ENCODE peak calls at places on chromosomes 4 and X, in nine cellular contexts. K is stimulated activated CD4-positive, alpha-beta T cell treated with anti-CD3 and anti-CD28 coated beads, TNF-alpha, amount 100 ng/mL, for 48 hours; Y is activated T-cell treated with anti-CD3 and anti-CD28 coated beads, Interleukin-2, amount 50 U/mL, for 48 hours; C is HFF-Myc; A is fibroblast of mammary gland; V is T-helper 2 cell; B is trophoblast cell; D is GM06990; I is stimulated activated CD8-positive, alpha-beta memory T cell treated with anti-CD3 and anti-CD28 coated beads, Interleukin-4, amount 100 ng/mL, for 48 hours. X is an unnamed sample.

GRCh38 chr4:69689530-69690111 is 36.6 kb upstream of the UGT2A1 start:
- DNase-seq in K (no peak), Y (no peak), C (peak), A (peak), V (peak), B (no peak), D (peak), I (no peak), X (peak)

GRCh38 chrX:6024204-6024603 is 204.5 kb downstream of the NLGN4X start:
- DNase-seq in K (no peak), Y (no peak), C (no peak), A (peak), V (no peak), B (peak), D (no peak), I (no peak), X (no peak)

GRCh38 chr4:2745981-2746806 is 9.9 kb downstream of the TNIP2 start:
- DNase-seq in K (peak), Y (peak), C (no peak), A (peak), V (peak), B (peak), D (peak), I (peak), X (peak)

GRCh38 chr4:169510617-169511016 is 101.8 kb downstream of the NEK1 start:
- DNase-seq in K (no peak), Y (no peak), C (no peak), A (no peak), V (peak), B (no peak), D (no peak), I (no peak), X (no peak)

GRCh38 chrX:40140706-40141499 is 43.1 kb upstream of the BCOR start:
- DNase-seq in K (no peak), Y (no peak), C (no peak), A (peak), V (no peak), B (no peak), D (no peak), I (no peak), X (no peak)

GRCh38 chr4:122702939-122703338 is 29.6 kb upstream of the BBS12 start:
- DNase-seq in K (no peak), Y (no peak), C (no peak), A (no peak), V (no peak), B (no peak), D (no peak), I (no peak), X (no peak)

GRCh38 chrX:55279832-55280231 is 15.1 kb upstream of the PAGE3 start:
- DNase-seq in K (no peak), Y (no peak), C (no peak), A (no peak), V (no peak), B (no peak), D (no peak), I (no peak), X (no peak)

GRCh38 chr4:125140966-125141495 is 173.7 kb upstream of the FAT4 start:
- DNase-seq in K (no peak), Y (no peak), C (no peak), A (peak), V (no peak), B (peak), D (no peak), I (no peak), X (no peak)

GRCh38 chrX:38142598-38142997 is 78.1 kb downstream of the SRPX start:
- DNase-seq in K (no peak), Y (no peak), C (no peak), A (peak), V (no peak), B (no peak), D (no peak), I (no peak), X (no peak)

GRCh38 chr4:40299704-40300336 is 35.3 kb upstream of the CHRNA9 start:
- DNase-seq in K (no peak), Y (no peak), C (no peak), A (no peak), V (no peak), B (no peak), D (no peak), I (no peak), X (no peak)

GRCh38 chr4:56612282-56612681 is 68.8 kb downstream of the HOPX start:
- DNase-seq in K (no peak), Y (no peak), C (no peak), A (no peak), V (no peak), B (no peak), D (no peak), I (no peak), X (no peak)